ENCODE peak calls at places on chromosomes 13 and 19, in seven cellular contexts. One of them, this sample, is unnamed.

GRCh38 chr19:5947435-5947834 is 30.5 kb downstream of the RANBP3 start:
- DNase-seq in testis: peak; percentile 88
- DNase-seq in RWPE1: no peak
- DNase-seq in IMR-90: peak; percentile 67
- DNase-seq in ascending aorta: peak; percentile 79
- DNase-seq in cardiac muscle cell: no peak
- DNase-seq in CD4-positive, alpha-beta T cell: no peak
- DNase-seq in this sample: no peak

GRCh38 chr19:11480927-11481776 is at the start of gene ELAVL3:
- DNase-seq in testis: no peak
- DNase-seq in ascending aorta: no peak
- DNase-seq in CD4-positive, alpha-beta T cell: no peak
- DNase-seq in cardiac muscle cell: no peak
- DNase-seq in RWPE1: no peak
- DNase-seq in IMR-90: no peak
- DNase-seq in this sample: no peak

GRCh38 chr13:30108913-30109237 is 198.5 kb downstream of the KATNAL1 start:
- DNase-seq in IMR-90: no peak
- DNase-seq in CD4-positive, alpha-beta T cell: no peak
- DNase-seq in ascending aorta: no peak
- DNase-seq in cardiac muscle cell: no peak
- DNase-seq in RWPE1: peak; percentile 80
- DNase-seq in testis: no peak
- DNase-seq in this sample: no peak

GRCh38 chr19:22332924-22333323 is 46.7 kb downstream of the ZNF729 start:
- DNase-seq in RWPE1: no peak
- DNase-seq in CD4-positive, alpha-beta T cell: no peak
- DNase-seq in testis: no peak
- DNase-seq in IMR-90: no peak
- DNase-seq in cardiac muscle cell: no peak
- DNase-seq in ascending aorta: no peak
- DNase-seq in this sample: no peak

GRCh38 chr13:50676602-50677001 is 166.9 kb downstream of the DLEU7 start:
- DNase-seq in CD4-positive, alpha-beta T cell: no peak
- DNase-seq in ascending aorta: no peak
- DNase-seq in IMR-90: peak; percentile 44
- DNase-seq in cardiac muscle cell: no peak
- DNase-seq in RWPE1: no peak
- DNase-seq in testis: no peak
- DNase-seq in this sample: no peak

GRCh38 chr13:112931028-112931934 is 37.7 kb upstream of the MCF2L start:
- DNase-seq in ascending aorta: no peak
- DNase-seq in CD4-positive, alpha-beta T cell: no peak
- DNase-seq in IMR-90: peak; percentile 76
- DNase-seq in RWPE1: peak; percentile 47
- DNase-seq in testis: no peak
- DNase-seq in cardiac muscle cell: peak; percentile 58
- DNase-seq in this sample: no peak

GRCh38 chr19:11142528-11143171 is 12.9 kb downstream of the SPC24 start:
- DNase-seq in CD4-positive, alpha-beta T cell: no peak
- DNase-seq in IMR-90: peak; percentile 95
- DNase-seq in RWPE1: peak; percentile 91
- DNase-seq in cardiac muscle cell: peak; percentile 86
- DNase-seq in testis: peak; percentile 83
- DNase-seq in ascending aorta: peak; percentile 96
- DNase-seq in this sample: peak; percentile 97

GRCh38 chr19:6062274-6062673 is 48.0 kb downstream of the RFX2 start:
- DNase-seq in RWPE1: no peak
- DNase-seq in IMR-90: no peak
- DNase-seq in ascending aorta: peak; percentile 88
- DNase-seq in CD4-positive, alpha-beta T cell: no peak
- DNase-seq in testis: peak; percentile 29
- DNase-seq in cardiac muscle cell: no peak
- DNase-seq in this sample: peak; percentile 41

GRCh38 chr13:99812611-99813010 is 159.0 kb downstream of the ZIC5 start:
- DNase-seq in CD4-positive, alpha-beta T cell: no peak
- DNase-seq in cardiac muscle cell: no peak
- DNase-seq in IMR-90: peak; percentile 19
- DNase-seq in RWPE1: peak; percentile 17
- DNase-seq in testis: no peak
- DNase-seq in ascending aorta: no peak
- DNase-seq in this sample: no peak

GRCh38 chr19:17542793-17543582 is 12.5 kb upstream of the COLGALT1 start:
- DNase-seq in IMR-90: no peak
- DNase-seq in testis: no peak
- DNase-seq in ascending aorta: no peak
- DNase-seq in RWPE1: no peak
- DNase-seq in CD4-positive, alpha-beta T cell: no peak
- DNase-seq in cardiac muscle cell: no peak
- DNase-seq in this sample: no peak

GRCh38 chr13:60043262-60043661 is 120.5 kb downstream of the DIAPH3 start:
- DNase-seq in RWPE1: no peak
- DNase-seq in ascending aorta: no peak
- DNase-seq in IMR-90: peak; percentile 4
- DNase-seq in CD4-positive, alpha-beta T cell: no peak
- DNase-seq in testis: no peak
- DNase-seq in cardiac muscle cell: no peak
- DNase-seq in this sample: no peak

GRCh38 chr13:75788494-75788991 is 152.4 kb downstream of the LMO7 start:
- DNase-seq in ascending aorta: no peak
- DNase-seq in CD4-positive, alpha-beta T cell: no peak
- DNase-seq in testis: no peak
- DNase-seq in cardiac muscle cell: no peak
- DNase-seq in RWPE1: no peak
- DNase-seq in IMR-90: peak; percentile 96
- DNase-seq in this sample: no peak

GRCh38 chr19:42045575-42045974 is 24.4 kb downstream of the GRIK5 start:
- DNase-seq in IMR-90: no peak
- DNase-seq in RWPE1: no peak
- DNase-seq in cardiac muscle cell: no peak
- DNase-seq in ascending aorta: no peak
- DNase-seq in CD4-positive, alpha-beta T cell: no peak
- DNase-seq in testis: no peak
- DNase-seq in this sample: no peak

GRCh38 chr19:42051166-42052115 is 18.6 kb downstream of the GRIK5 start:
- DNase-seq in cardiac muscle cell: no peak
- DNase-seq in RWPE1: peak; percentile 88
- DNase-seq in ascending aorta: no peak
- DNase-seq in IMR-90: no peak
- DNase-seq in testis: no peak
- DNase-seq in CD4-positive, alpha-beta T cell: no peak
- DNase-seq in this sample: no peak

GRCh38 chr19:42053037-42053935 is 16.7 kb downstream of the GRIK5 start:
- DNase-seq in IMR-90: no peak
- DNase-seq in cardiac muscle cell: no peak
- DNase-seq in CD4-positive, alpha-beta T cell: no peak
- DNase-seq in ascending aorta: no peak
- DNase-seq in RWPE1: peak; percentile 33
- DNase-seq in testis: no peak
- DNase-seq in this sample: no peak

GRCh38 chr19:42052241-42052863 is 17.7 kb downstream of the GRIK5 start:
- DNase-seq in RWPE1: no peak
- DNase-seq in ascending aorta: no peak
- DNase-seq in testis: no peak
- DNase-seq in IMR-90: no peak
- DNase-seq in CD4-positive, alpha-beta T cell: no peak
- DNase-seq in cardiac muscle cell: no peak
- DNase-seq in this sample: no peak

DNA sequence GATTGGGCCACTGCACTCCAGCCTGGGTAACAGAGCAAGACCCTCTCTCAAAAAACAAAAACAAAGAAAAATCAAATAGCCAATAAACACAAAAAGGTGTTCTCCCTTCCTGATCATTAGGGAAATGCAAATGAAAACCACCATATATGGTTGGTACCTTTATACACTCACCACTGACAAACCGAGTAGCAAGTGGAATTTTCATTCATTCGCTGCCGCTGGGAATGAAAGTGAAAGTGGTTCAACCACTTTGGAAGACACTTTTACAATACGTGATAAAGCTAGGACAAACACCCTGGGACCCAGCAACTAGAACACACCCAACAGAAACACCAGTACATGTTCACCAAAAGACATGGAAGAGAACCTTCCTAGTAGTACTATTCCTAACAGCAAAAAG is 21.0 kb downstream of the GRIK5 start:
- DNase-seq in cardiac muscle cell: no peak
- DNase-seq in IMR-90: no peak
- DNase-seq in ascending aorta: no peak
- DNase-seq in CD4-positive, alpha-beta T cell: no peak
- DNase-seq in testis: no peak
- DNase-seq in RWPE1: peak; percentile 25
- DNase-seq in this sample: no peak
- TF ChIP-seq CTCF in cardiac muscle cell: no peak
- TF ChIP-seq CTCF in IMR-90: no peak
- TF ChIP-seq CTCF in ascending aorta: no peak
- TF ChIP-seq CTCF in CD4-positive, alpha-beta T cell: no peak
- TF ChIP-seq CTCF in testis: no peak
- TF ChIP-seq CTCF in RWPE1: no peak
- TF ChIP-seq CTCF in this sample: no peak

DNA sequence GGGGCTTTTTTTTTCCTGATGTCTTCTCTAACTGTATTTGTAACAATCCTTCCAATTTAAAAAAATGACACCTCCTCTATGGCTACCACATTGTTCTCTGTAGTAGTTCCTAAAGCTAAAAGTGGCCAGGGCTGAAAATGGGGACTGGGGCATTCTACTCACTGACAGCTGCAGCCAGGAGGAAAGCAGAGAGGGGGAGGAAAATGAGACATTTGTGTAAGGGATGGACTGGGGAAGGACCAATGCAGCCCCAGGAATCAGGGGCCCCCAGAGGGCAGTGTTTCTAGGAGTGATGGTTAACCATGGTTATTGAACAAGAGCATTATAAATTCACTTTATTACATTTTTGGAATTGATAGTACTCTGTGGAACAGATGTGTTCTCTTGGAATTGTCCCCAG is 34.3 kb upstream of the C1QTNF9 start:
- DNase-seq in IMR-90: no peak
- DNase-seq in RWPE1: no peak
- DNase-seq in cardiac muscle cell: no peak
- DNase-seq in CD4-positive, alpha-beta T cell: no peak
- DNase-seq in ascending aorta: no peak
- DNase-seq in testis: no peak
- DNase-seq in this sample: no peak
- TF ChIP-seq CTCF in IMR-90: no peak
- TF ChIP-seq CTCF in RWPE1: no peak
- TF ChIP-seq CTCF in cardiac muscle cell: peak; percentile 14
- TF ChIP-seq CTCF in CD4-positive, alpha-beta T cell: no peak
- TF ChIP-seq CTCF in ascending aorta: no peak
- TF ChIP-seq CTCF in testis: no peak
- TF ChIP-seq CTCF in this sample: no peak

GRCh38 chr19:44582581-44583265 is 30.6 kb upstream of the IGSF23 start:
- DNase-seq in ascending aorta: no peak
- DNase-seq in testis: peak; percentile 41
- DNase-seq in IMR-90: no peak
- DNase-seq in cardiac muscle cell: peak; percentile 41
- DNase-seq in RWPE1: no peak
- DNase-seq in CD4-positive, alpha-beta T cell: no peak
- DNase-seq in this sample: no peak

GRCh38 chr19:44588753-44589112 is 24.6 kb upstream of the IGSF23 start:
- DNase-seq in cardiac muscle cell: no peak
- DNase-seq in ascending aorta: no peak
- DNase-seq in RWPE1: no peak
- DNase-seq in IMR-90: no peak
- DNase-seq in CD4-positive, alpha-beta T cell: no peak
- DNase-seq in testis: no peak
- DNase-seq in this sample: no peak

GRCh38 chr19:44581288-44581687 is 32.1 kb upstream of the IGSF23 start:
- DNase-seq in ascending aorta: no peak
- DNase-seq in IMR-90: no peak
- DNase-seq in CD4-positive, alpha-beta T cell: no peak
- DNase-seq in RWPE1: no peak
- DNase-seq in cardiac muscle cell: no peak
- DNase-seq in testis: no peak
- DNase-seq in this sample: no peak

GRCh38 chr19:44587863-44588752 is 25.3 kb upstream of the IGSF23 start:
- DNase-seq in testis: no peak
- DNase-seq in ascending aorta: no peak
- DNase-seq in CD4-positive, alpha-beta T cell: no peak
- DNase-seq in cardiac muscle cell: no peak
- DNase-seq in IMR-90: peak; percentile 96
- DNase-seq in RWPE1: peak; percentile 81
- DNase-seq in this sample: no peak

DNA sequence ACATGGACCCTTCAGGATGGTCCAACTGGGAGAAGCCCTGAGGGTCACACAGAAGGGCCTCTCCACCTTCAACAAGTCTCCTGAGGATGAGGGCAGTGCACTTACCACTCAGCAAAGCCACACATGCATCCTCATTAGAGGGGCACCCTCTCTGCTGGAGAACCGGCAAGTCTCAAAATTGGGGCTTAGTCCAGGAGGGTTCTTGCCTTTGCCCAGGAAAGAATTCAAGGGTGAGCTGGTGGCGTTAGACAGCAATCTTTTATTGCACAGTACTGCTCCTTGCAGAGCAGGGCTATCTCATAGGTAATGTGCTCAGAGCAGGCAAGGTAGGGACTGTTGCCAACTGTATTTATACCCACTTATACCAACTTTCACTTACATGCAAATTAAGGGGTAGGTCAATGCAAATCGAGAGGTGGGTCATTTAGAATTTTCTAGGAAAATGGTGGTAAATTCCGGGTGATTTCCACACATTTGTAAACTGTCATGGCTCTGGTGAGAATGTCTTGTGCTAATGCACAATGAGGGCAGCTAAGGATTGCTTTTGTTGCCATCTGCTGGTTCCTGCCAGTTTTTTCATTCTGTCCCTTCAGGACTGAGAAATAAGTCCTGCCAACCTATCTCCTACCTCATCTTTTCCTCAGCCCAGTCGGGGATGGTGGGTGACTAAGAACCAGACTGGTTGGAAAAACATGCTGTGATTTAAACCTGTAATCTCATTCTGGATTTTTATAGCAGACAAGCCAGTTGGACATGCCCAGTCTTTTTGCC is 27.8 kb upstream of the IGSF23 start:
- DNase-seq in RWPE1: peak; percentile 13
- DNase-seq in ascending aorta: no peak
- DNase-seq in cardiac muscle cell: no peak
- DNase-seq in IMR-90: peak; percentile 53
- DNase-seq in testis: no peak
- DNase-seq in CD4-positive, alpha-beta T cell: no peak
- DNase-seq in this sample: no peak
- TF ChIP-seq CTCF in RWPE1: no peak
- TF ChIP-seq CTCF in ascending aorta: no peak
- TF ChIP-seq CTCF in cardiac muscle cell: peak; percentile 24
- TF ChIP-seq CTCF in IMR-90: peak; percentile 19
- TF ChIP-seq CTCF in testis: no peak
- TF ChIP-seq CTCF in CD4-positive, alpha-beta T cell: no peak
- TF ChIP-seq CTCF in this sample: peak; percentile 52

DNA sequence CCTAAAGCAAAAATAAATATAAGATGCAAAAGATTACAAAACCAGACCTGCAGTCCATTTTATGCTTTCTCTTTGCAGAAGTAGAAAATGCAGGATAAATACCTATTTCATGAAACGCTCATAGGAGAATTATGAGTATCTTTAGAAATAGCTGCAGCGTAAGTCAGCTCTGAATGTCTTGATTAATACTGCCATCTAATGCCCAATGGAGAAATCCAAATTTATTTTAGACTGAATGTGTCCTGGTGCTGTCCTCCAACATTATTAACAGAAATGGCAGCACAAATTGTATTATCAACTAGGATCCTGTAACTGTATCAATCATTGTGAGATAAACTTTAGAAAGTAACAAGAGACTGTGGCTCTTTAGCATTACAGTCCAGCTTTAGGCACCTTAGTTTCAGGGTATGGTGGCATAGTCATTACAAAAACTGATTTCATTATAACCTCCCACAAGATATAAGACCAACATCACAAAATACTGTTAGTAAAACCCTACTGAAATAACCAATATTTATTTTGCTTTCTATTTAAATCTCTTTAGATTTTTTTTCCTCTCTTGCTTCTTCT is 162.1 kb upstream of the MIR17HG start:
- DNase-seq in CD4-positive, alpha-beta T cell: no peak
- DNase-seq in RWPE1: peak; percentile 8
- DNase-seq in IMR-90: peak; percentile 0
- DNase-seq in ascending aorta: no peak
- DNase-seq in cardiac muscle cell: peak; percentile 15
- DNase-seq in testis: no peak
- DNase-seq in this sample: no peak
- TF ChIP-seq CTCF in CD4-positive, alpha-beta T cell: no peak
- TF ChIP-seq CTCF in RWPE1: no peak
- TF ChIP-seq CTCF in IMR-90: no peak
- TF ChIP-seq CTCF in ascending aorta: no peak
- TF ChIP-seq CTCF in cardiac muscle cell: peak; percentile 30
- TF ChIP-seq CTCF in testis: no peak
- TF ChIP-seq CTCF in this sample: peak; percentile 86

This sample was measured in chondrocyte.